ENCODE peak calls at places on chromosomes 2 and 18, in five cellular contexts. One of them, this sample, is unnamed.

GRCh38 chr2:84815146-84815545 is 65.7 kb downstream of the TRABD2A start:
- DNase-seq in fibroblast of lung: peak
- DNase-seq in choroid plexus epithelial cell: peak
- DNase-seq in HFF-Myc: no peak
- DNase-seq in EL: peak
- DNase-seq in this sample: no peak

GRCh38 chr18:3857544-3857943 is 407.6 kb downstream of the TGIF1 start:
- DNase-seq in fibroblast of lung: peak
- DNase-seq in EL: peak
- DNase-seq in HFF-Myc: peak
- DNase-seq in choroid plexus epithelial cell: no peak
- DNase-seq in this sample: no peak

GRCh38 chr18:48166336-48166875 is 235.9 kb upstream of the SMAD2 start:
- DNase-seq in fibroblast of lung: no peak
- DNase-seq in HFF-Myc: no peak
- DNase-seq in choroid plexus epithelial cell: no peak
- DNase-seq in EL: no peak
- DNase-seq in this sample: no peak

GRCh38 chr18:28113271-28114023 is 63.5 kb downstream of the CDH2 start:
- DNase-seq in EL: peak
- DNase-seq in HFF-Myc: no peak
- DNase-seq in fibroblast of lung: no peak
- DNase-seq in choroid plexus epithelial cell: peak
- DNase-seq in this sample: no peak

GRCh38 chr18:33802955-33803354 is 224.9 kb downstream of the ASXL3 start:
- DNase-seq in choroid plexus epithelial cell: no peak
- DNase-seq in fibroblast of lung: no peak
- DNase-seq in HFF-Myc: no peak
- DNase-seq in EL: no peak
- DNase-seq in this sample: no peak

GRCh38 chr2:207184348-207184747 is 18.6 kb upstream of the KLF7 start:
- DNase-seq in HFF-Myc: no peak
- DNase-seq in choroid plexus epithelial cell: peak
- DNase-seq in fibroblast of lung: peak
- DNase-seq in EL: peak
- DNase-seq in this sample: no peak

GRCh38 chr2:98768765-98769476 is 38.0 kb upstream of the MGAT4A start:
- DNase-seq in EL: peak
- DNase-seq in HFF-Myc: no peak
- DNase-seq in fibroblast of lung: peak
- DNase-seq in choroid plexus epithelial cell: peak
- DNase-seq in this sample: peak

GRCh38 chr2:70985283-70985688 is 6.9 kb downstream of the ANKRD53 start:
- DNase-seq in HFF-Myc: no peak
- DNase-seq in EL: no peak
- DNase-seq in fibroblast of lung: no peak
- DNase-seq in choroid plexus epithelial cell: no peak
- DNase-seq in this sample: no peak

GRCh38 chr2:103859238-103859637 is 994.7 kb upstream of the POU3F3 start:
- DNase-seq in EL: no peak
- DNase-seq in HFF-Myc: no peak
- DNase-seq in fibroblast of lung: no peak
- DNase-seq in choroid plexus epithelial cell: no peak
- DNase-seq in this sample: no peak

GRCh38 chr18:46424898-46425297 is 232.1 kb downstream of the LOXHD1 start:
- DNase-seq in HFF-Myc: no peak
- DNase-seq in EL: no peak
- DNase-seq in choroid plexus epithelial cell: no peak
- DNase-seq in fibroblast of lung: no peak
- DNase-seq in this sample: no peak

GRCh38 chr18:79857082-79857661 is 59.4 kb downstream of the KCNG2 start:
- DNase-seq in choroid plexus epithelial cell: peak
- DNase-seq in HFF-Myc: no peak
- DNase-seq in fibroblast of lung: peak
- DNase-seq in EL: no peak
- DNase-seq in this sample: no peak

GRCh38 chr2:45946023-45946422 is 294.5 kb downstream of the PRKCE start:
- DNase-seq in EL: peak
- DNase-seq in fibroblast of lung: peak
- DNase-seq in choroid plexus epithelial cell: peak
- DNase-seq in HFF-Myc: no peak
- DNase-seq in this sample: peak

GRCh38 chr18:32607816-32608215 is 137.1 kb upstream of the GAREM1 start:
- DNase-seq in EL: no peak
- DNase-seq in fibroblast of lung: no peak
- DNase-seq in HFF-Myc: no peak
- DNase-seq in choroid plexus epithelial cell: no peak
- DNase-seq in this sample: no peak

GRCh38 chr2:134522856-134523460 is 195.8 kb downstream of the TMEM163 start:
- DNase-seq in EL: no peak
- DNase-seq in choroid plexus epithelial cell: no peak
- DNase-seq in fibroblast of lung: no peak
- DNase-seq in HFF-Myc: no peak
- DNase-seq in this sample: no peak

GRCh38 chr18:59477849-59478248 is 118.8 kb upstream of the LMAN1 start:
- DNase-seq in EL: no peak
- DNase-seq in choroid plexus epithelial cell: no peak
- DNase-seq in fibroblast of lung: no peak
- DNase-seq in HFF-Myc: no peak
- DNase-seq in this sample: no peak

GRCh38 chr2:122055541-122055940 is 300.1 kb downstream of the TSN start:
- DNase-seq in HFF-Myc: no peak
- DNase-seq in EL: no peak
- DNase-seq in fibroblast of lung: no peak
- DNase-seq in choroid plexus epithelial cell: no peak
- DNase-seq in this sample: no peak

GRCh38 chr18:27808678-27809077 is 368.3 kb downstream of the CDH2 start:
- DNase-seq in choroid plexus epithelial cell: peak
- DNase-seq in fibroblast of lung: peak
- DNase-seq in EL: peak
- DNase-seq in HFF-Myc: no peak
- DNase-seq in this sample: no peak

GRCh38 chr2:144516981-144517824 is 2.7 kb downstream of the ZEB2 start:
- DNase-seq in EL: peak
- DNase-seq in HFF-Myc: peak
- DNase-seq in fibroblast of lung: peak
- DNase-seq in choroid plexus epithelial cell: peak
- DNase-seq in this sample: peak

GRCh38 chr2:7012141-7012809 is 95.1 kb downstream of the RNF144A start:
- DNase-seq in choroid plexus epithelial cell: peak
- DNase-seq in fibroblast of lung: peak
- DNase-seq in EL: no peak
- DNase-seq in HFF-Myc: no peak
- DNase-seq in this sample: no peak

GRCh38 chr18:58805482-58806187 is 59.0 kb upstream of the ZNF532 start:
- DNase-seq in fibroblast of lung: no peak
- DNase-seq in EL: no peak
- DNase-seq in HFF-Myc: no peak
- DNase-seq in choroid plexus epithelial cell: no peak
- DNase-seq in this sample: no peak

GRCh38 chr2:224885836-224886547 is 156.3 kb downstream of the DOCK10 start:
- DNase-seq in choroid plexus epithelial cell: peak
- DNase-seq in fibroblast of lung: peak
- DNase-seq in HFF-Myc: peak
- DNase-seq in EL: peak
- DNase-seq in this sample: no peak